ENCODE peak calls at places on chromosomes 11 and 22, in seven cellular contexts. O is thyroid gland, E is WTC11, Q is LNCaP clone FGC, K is tibial nerve, R is Calu3, B is glutamatergic neuron. V is an unnamed sample.
A peak's percentile ranks its signal among the peaks of the same experiment; 100 is the strongest.

GRCh38 chr11:3671334-3672254 is at the start of gene CHRNA10:
- DNase-seq in O (no peak), E (no peak), Q (no peak), K (no peak), R (no peak), B (no peak), V (peak; percentile 24)

GRCh38 chr11:9330387-9331384 is 16.3 kb upstream of the TMEM41B start:
- DNase-seq in O (no peak), E (no peak), Q (no peak), K (no peak), R (no peak), B (peak; percentile 20), V (no peak)

GRCh38 chr22:19957445-19957844 is 15.8 kb upstream of the TXNRD2 start:
- DNase-seq in O (no peak), E (no peak), Q (no peak), K (no peak), R (no peak), B (peak; percentile 13), V (no peak)

GRCh38 chr11:69804769-69805508 is 14.3 kb downstream of the FGF3 start:
- DNase-seq in O (no peak), E (no peak), Q (no peak), K (no peak), R (no peak), B (no peak), V (no peak)

GRCh38 chr11:20634781-20635180 is 34.6 kb upstream of the NELL1 start:
- DNase-seq in O (no peak), E (no peak), Q (no peak), K (no peak), R (no peak), B (no peak), V (no peak)

GRCh38 chr22:45688606-45689080 is 17.0 kb downstream of the ATXN10 start:
- DNase-seq in O (no peak), E (no peak), Q (peak; percentile 26), K (no peak), R (peak; percentile 75), B (no peak), V (no peak)

GRCh38 chr22:36211237-36211881 is 9.8 kb upstream of the APOL4 start:
- DNase-seq in O (peak; percentile 51), E (no peak), Q (no peak), K (no peak), R (no peak), B (no peak), V (no peak)

GRCh38 chr11:5291207-5291838 is 10.4 kb downstream of the OR51B4 start:
- DNase-seq in O (no peak), E (no peak), Q (peak; percentile 30), K (no peak), R (peak; percentile 5), B (no peak), V (no peak)

GRCh38 chr11:95512177-95512576 is 277.4 kb downstream of the FAM76B start:
- DNase-seq in O (peak; percentile 6), E (no peak), Q (no peak), K (no peak), R (no peak), B (no peak), V (no peak)

GRCh38 chr11:89119426-89119825 is 53.6 kb upstream of the GRM5 start:
- DNase-seq in O (no peak), E (no peak), Q (no peak), K (no peak), R (no peak), B (no peak), V (no peak)

GRCh38 chr22:48976556-48977535 is 850.8 kb downstream of the BRD1 start:
- DNase-seq in O (no peak), E (no peak), Q (no peak), K (no peak), R (no peak), B (no peak), V (no peak)

GRCh38 chr11:57658023-57658361 is 430 bp downstream of the CLP1 start:
- DNase-seq in O (no peak), E (no peak), Q (no peak), K (no peak), R (no peak), B (no peak), V (no peak)

DNA sequence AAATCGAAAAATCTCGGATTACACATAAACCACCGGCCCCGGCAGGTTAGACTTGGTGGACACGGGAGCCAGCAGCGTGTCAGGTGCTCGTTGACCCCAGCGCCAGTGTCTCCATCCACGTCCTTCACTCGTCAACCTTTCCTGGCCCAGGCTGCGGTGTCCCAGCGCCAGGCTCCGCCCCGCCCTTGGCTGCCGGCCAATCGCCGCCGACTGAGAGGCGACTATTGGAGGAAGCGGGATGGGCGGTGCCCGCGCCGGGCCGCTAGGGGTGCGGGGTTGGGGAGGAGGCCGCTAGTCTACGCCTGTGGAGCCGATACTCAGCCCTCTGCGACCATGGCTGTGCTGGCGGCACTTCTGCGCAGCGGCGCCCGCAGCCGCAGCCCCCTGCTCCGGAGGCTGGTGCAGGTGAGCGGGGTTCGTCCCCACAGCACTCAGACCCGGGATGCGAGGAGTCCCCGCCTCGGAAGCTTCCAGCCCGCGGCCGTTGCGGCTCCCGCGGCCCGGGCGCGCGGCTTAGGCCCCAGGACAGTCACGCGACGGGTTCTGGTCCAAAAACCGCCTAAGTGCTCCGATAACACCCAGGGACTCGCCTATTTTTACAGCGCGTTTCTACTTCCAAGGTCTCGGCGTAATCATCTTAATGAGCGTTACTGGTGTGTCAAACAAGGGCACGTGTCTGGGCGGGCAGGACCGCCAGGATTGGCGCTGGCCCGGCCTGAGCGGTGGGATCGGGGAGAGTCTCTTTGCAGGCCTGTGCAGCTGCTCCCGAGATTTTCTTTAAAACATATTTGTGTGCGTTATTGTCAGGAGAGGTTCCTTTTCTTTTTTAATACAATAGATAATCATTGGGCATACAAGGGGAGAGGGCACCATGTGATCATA is at the start of gene ACAT1:
- DNase-seq in O (peak; percentile 98), E (peak; percentile 97), Q (peak; percentile 72), K (peak; percentile 98), R (peak; percentile 96), B (peak; percentile 99), V (peak; percentile 96)
- TF ChIP-seq CTCF in O (peak; percentile 17), E (no peak), Q (peak; percentile 13), K (peak; percentile 26), R (no peak), B (peak; percentile 71), V (no peak)

DNA sequence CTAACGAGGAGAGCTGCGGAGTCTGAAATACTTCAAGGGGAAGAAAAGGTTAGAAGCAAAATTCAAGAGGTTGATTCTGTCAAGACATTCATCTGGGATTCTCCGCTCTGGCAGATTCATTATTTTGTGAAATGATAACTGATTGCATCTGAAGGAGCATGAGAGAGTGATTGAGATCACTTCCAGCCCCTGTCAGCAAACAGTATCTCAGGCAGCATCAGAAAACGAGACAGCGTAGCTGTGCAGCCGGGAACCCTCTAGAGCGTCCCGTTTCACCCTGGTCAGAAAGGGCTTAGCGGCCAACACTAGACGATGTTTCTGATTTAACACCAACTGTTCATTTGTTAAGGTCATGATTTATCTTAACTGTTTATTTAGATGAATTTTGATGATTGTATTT is 279.4 kb upstream of the B3GAT1 start:
- DNase-seq in O (no peak), E (no peak), Q (no peak), K (no peak), R (no peak), B (no peak), V (no peak)
- TF ChIP-seq CTCF in O (no peak), E (no peak), Q (peak; percentile 0), K (no peak), R (no peak), B (no peak), V (no peak)

DNA sequence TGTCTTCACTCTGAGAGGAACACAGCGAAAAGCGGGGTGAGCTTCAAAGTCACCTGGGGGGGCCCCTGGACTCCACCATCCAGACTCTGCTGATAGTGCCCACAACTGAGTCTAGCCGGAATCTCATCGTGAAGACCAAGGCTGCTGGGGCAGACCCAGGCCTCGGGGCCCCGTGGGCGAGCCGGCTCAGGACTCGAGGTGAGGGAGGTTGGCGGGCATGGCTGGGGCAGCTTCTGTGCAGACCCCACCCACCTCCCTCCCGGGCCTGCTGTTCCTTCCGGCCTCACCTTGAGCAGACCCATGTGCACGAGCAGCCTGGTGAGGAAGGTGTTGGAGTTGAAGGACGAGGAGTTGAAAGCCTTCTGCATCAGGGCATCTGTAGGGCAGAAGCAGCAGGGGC is 8.7 kb upstream of the CHADL start:
- DNase-seq in O (no peak), E (no peak), Q (no peak), K (no peak), R (no peak), B (no peak), V (no peak)
- TF ChIP-seq CTCF in O (no peak), E (no peak), Q (no peak), K (no peak), R (no peak), B (no peak), V (no peak)

GRCh38 chr11:81647374-81647773 is 1086.3 kb downstream of the FAM181B start:
- DNase-seq in O (no peak), E (no peak), Q (no peak), K (no peak), R (no peak), B (no peak), V (no peak)

DNA sequence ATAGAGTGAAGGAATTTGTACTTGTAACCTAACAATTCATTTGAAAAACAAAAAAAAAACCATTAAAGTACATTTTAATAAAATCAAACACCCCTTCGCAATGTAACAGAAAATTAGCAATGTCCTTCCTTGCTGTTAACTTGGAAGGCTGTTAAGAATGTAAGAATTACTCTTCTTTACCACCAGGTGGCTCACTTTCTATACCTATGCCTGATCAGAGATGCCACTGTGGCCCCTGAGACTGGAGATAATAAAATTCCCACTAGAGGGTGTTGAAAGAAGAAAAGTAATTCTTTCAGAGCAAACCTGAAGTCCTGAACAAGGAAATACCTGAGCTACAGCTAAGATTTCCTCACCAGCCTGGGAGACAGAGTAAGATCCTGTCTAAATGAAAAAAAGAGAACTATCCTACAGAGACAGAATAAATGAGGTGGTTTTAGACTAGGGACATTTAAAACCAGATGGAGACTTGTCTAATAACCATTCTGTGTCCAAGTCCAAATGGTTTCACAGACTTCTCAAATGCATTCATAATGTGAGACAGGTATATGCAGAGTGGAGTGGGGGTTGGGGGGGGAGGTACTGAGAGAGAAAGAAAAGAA is 1089.3 kb downstream of the FAM181B start:
- DNase-seq in O (no peak), E (peak; percentile 12), Q (peak; percentile 18), K (no peak), R (no peak), B (no peak), V (peak; percentile 35)
- TF ChIP-seq CTCF in O (peak; percentile 53), E (peak; percentile 76), Q (peak; percentile 68), K (peak; percentile 50), R (no peak), B (peak; percentile 92), V (peak; percentile 75)

GRCh38 chr22:37235897-37236607 is 8.0 kb downstream of the RAC2 start:
- DNase-seq in O (no peak), E (no peak), Q (no peak), K (no peak), R (no peak), B (no peak), V (no peak)
- TF ChIP-seq CTCF in O (no peak), E (no peak), Q (no peak), K (no peak), R (no peak), B (no peak), V (no peak)

DNA sequence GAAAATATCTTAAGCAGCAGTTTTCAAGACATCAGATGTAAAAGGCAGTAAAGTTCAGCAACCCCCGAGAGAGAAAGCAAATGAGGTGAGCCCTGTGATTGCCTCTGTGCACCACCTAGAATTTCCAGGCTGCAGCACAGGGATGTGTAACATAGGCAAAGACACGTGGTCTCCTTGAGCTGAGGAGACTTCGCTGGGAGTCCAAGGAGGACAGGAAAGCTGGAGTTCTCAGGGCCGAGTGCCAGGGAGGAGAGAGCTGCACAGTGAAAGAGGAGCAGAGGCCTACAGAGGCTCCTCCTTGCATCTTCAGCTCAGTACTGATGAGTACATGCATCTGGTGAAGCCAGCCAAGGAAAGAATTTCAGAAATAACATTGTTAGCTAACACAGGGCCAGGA is 17.6 kb upstream of the TOLLIP start:
- DNase-seq in O (no peak), E (no peak), Q (no peak), K (no peak), R (no peak), B (no peak), V (no peak)
- TF ChIP-seq CTCF in O (no peak), E (no peak), Q (no peak), K (no peak), R (no peak), B (no peak), V (no peak)